ENCODE peak calls at places on chromosomes 3 and 15, in seven cellular contexts. One of them, this sample, is unnamed.
A peak's percentile ranks its signal among the peaks of the same experiment; 100 is the strongest.

GRCh38 chr3:50390523-50391177 is 31.3 kb upstream of the TMEM115 start:
- DNase-seq in transverse colon: peak; percentile 45
- DNase-seq in HepG2: no peak
- DNase-seq in H1: no peak
- DNase-seq in suprapubic skin: no peak
- DNase-seq in stomach: peak; percentile 77
- DNase-seq in GM23338: no peak
- DNase-seq in this sample: peak; percentile 70

GRCh38 chr3:128709506-128710210 is 16.3 kb upstream of the RAB7A start:
- DNase-seq in transverse colon: no peak
- DNase-seq in HepG2: no peak
- DNase-seq in H1: no peak
- DNase-seq in suprapubic skin: no peak
- DNase-seq in stomach: peak; percentile 28
- DNase-seq in GM23338: peak; percentile 44
- DNase-seq in this sample: no peak

GRCh38 chr15:100682468-100682867 is 80.1 kb downstream of the ASB7 start:
- DNase-seq in transverse colon: no peak
- DNase-seq in HepG2: no peak
- DNase-seq in H1: no peak
- DNase-seq in suprapubic skin: no peak
- DNase-seq in stomach: no peak
- DNase-seq in GM23338: no peak
- DNase-seq in this sample: no peak

GRCh38 chr15:63348392-63348791 is 33.3 kb downstream of the CA12 start:
- DNase-seq in transverse colon: peak; percentile 75
- DNase-seq in HepG2: no peak
- DNase-seq in H1: no peak
- DNase-seq in suprapubic skin: no peak
- DNase-seq in stomach: peak; percentile 84
- DNase-seq in GM23338: no peak
- DNase-seq in this sample: peak; percentile 83

GRCh38 chr15:39511915-39512260 is 69.0 kb upstream of the THBS1 start:
- DNase-seq in transverse colon: no peak
- DNase-seq in HepG2: no peak
- DNase-seq in H1: no peak
- DNase-seq in suprapubic skin: no peak
- DNase-seq in stomach: no peak
- DNase-seq in GM23338: no peak
- DNase-seq in this sample: no peak

GRCh38 chr3:38824349-38824748 is 8.3 kb upstream of the SCN10A start:
- DNase-seq in transverse colon: no peak
- DNase-seq in HepG2: no peak
- DNase-seq in H1: no peak
- DNase-seq in suprapubic skin: no peak
- DNase-seq in stomach: no peak
- DNase-seq in GM23338: no peak
- DNase-seq in this sample: no peak

GRCh38 chr3:126277629-126278378 is 79.4 kb downstream of the KLF15 start:
- DNase-seq in transverse colon: no peak
- DNase-seq in HepG2: no peak
- DNase-seq in H1: peak; percentile 42
- DNase-seq in suprapubic skin: no peak
- DNase-seq in stomach: no peak
- DNase-seq in GM23338: no peak
- DNase-seq in this sample: no peak

GRCh38 chr3:156217674-156218352 is 97.4 kb downstream of the KCNAB1 start:
- DNase-seq in transverse colon: no peak
- DNase-seq in HepG2: no peak
- DNase-seq in H1: no peak
- DNase-seq in suprapubic skin: no peak
- DNase-seq in stomach: no peak
- DNase-seq in GM23338: no peak
- DNase-seq in this sample: no peak

GRCh38 chr3:119639494-119640350 is 20.7 kb downstream of the POPDC2 start:
- DNase-seq in transverse colon: no peak
- DNase-seq in HepG2: no peak
- DNase-seq in H1: no peak
- DNase-seq in suprapubic skin: no peak
- DNase-seq in stomach: no peak
- DNase-seq in GM23338: no peak
- DNase-seq in this sample: no peak

GRCh38 chr15:77986891-77987764 is 90.4 kb downstream of the TBC1D2B start:
- DNase-seq in transverse colon: no peak
- DNase-seq in HepG2: no peak
- DNase-seq in H1: no peak
- DNase-seq in suprapubic skin: no peak
- DNase-seq in stomach: no peak
- DNase-seq in GM23338: peak; percentile 55
- DNase-seq in this sample: peak; percentile 61

GRCh38 chr3:177283983-177284382 is 86.7 kb upstream of the TBL1XR1 start:
- DNase-seq in transverse colon: no peak
- DNase-seq in HepG2: no peak
- DNase-seq in H1: no peak
- DNase-seq in suprapubic skin: no peak
- DNase-seq in stomach: no peak
- DNase-seq in GM23338: no peak
- DNase-seq in this sample: no peak

GRCh38 chr15:87142096-87142495 is 1062.4 kb downstream of the AGBL1 start:
- DNase-seq in transverse colon: no peak
- DNase-seq in HepG2: no peak
- DNase-seq in H1: no peak
- DNase-seq in suprapubic skin: no peak
- DNase-seq in stomach: no peak
- DNase-seq in GM23338: no peak
- DNase-seq in this sample: no peak

GRCh38 chr3:123706871-123707270 is 122.0 kb upstream of the HACD2 start:
- DNase-seq in transverse colon: no peak
- DNase-seq in HepG2: no peak
- DNase-seq in H1: no peak
- DNase-seq in suprapubic skin: no peak
- DNase-seq in stomach: no peak
- DNase-seq in GM23338: no peak
- DNase-seq in this sample: no peak

GRCh38 chr15:98442901-98443300 is 205.4 kb upstream of the IGF1R start:
- DNase-seq in transverse colon: no peak
- DNase-seq in HepG2: no peak
- DNase-seq in H1: no peak
- DNase-seq in suprapubic skin: no peak
- DNase-seq in stomach: no peak
- DNase-seq in GM23338: no peak
- DNase-seq in this sample: no peak

GRCh38 chr3:124442463-124442862 is 287.8 kb upstream of the UMPS start:
- DNase-seq in transverse colon: no peak
- DNase-seq in HepG2: no peak
- DNase-seq in H1: no peak
- DNase-seq in suprapubic skin: no peak
- DNase-seq in stomach: no peak
- DNase-seq in GM23338: no peak
- DNase-seq in this sample: no peak

GRCh38 chr15:84797212-84797611 is 19.9 kb upstream of the ALPK3 start:
- DNase-seq in transverse colon: no peak
- DNase-seq in HepG2: no peak
- DNase-seq in H1: no peak
- DNase-seq in suprapubic skin: no peak
- DNase-seq in stomach: no peak
- DNase-seq in GM23338: no peak
- DNase-seq in this sample: no peak

GRCh38 chr3:37703633-37704032 is 158.0 kb upstream of the CTDSPL start:
- DNase-seq in transverse colon: no peak
- DNase-seq in HepG2: no peak
- DNase-seq in H1: no peak
- DNase-seq in suprapubic skin: no peak
- DNase-seq in stomach: no peak
- DNase-seq in GM23338: no peak
- DNase-seq in this sample: no peak

GRCh38 chr3:184953396-184953795 is 141.4 kb downstream of the VPS8 start:
- DNase-seq in transverse colon: no peak
- DNase-seq in HepG2: no peak
- DNase-seq in H1: no peak
- DNase-seq in suprapubic skin: no peak
- DNase-seq in stomach: no peak
- DNase-seq in GM23338: peak; percentile 47
- DNase-seq in this sample: no peak

DNA sequence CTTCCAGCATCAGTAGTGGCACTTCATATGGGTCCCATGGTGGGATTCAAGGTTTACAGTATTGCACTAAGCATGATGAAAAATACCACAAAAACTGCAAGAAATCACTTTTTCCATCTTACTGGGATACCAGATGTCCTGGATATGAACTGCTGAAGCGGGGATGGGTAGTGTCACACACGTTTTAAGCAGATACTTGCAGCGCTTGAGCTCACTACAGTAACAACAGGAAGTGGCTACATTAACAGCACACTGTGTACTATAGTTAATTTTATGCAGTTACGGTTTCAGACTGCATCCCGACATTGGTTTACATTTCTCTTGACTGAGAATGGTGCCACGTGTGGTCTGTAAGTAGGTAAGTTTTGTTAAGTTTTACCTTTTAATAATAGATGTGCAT is 3.5 kb upstream of the ISG20 start:
- DNase-seq in transverse colon: peak; percentile 57
- DNase-seq in HepG2: no peak
- DNase-seq in H1: no peak
- DNase-seq in suprapubic skin: no peak
- DNase-seq in stomach: no peak
- DNase-seq in GM23338: no peak
- DNase-seq in this sample: no peak
- H3K4me1 ChIP-seq in transverse colon: peaks cover 23% of the 10 kb centered on the region
- H3K4me1 ChIP-seq in HepG2: peaks cover 40% of the 10 kb centered on the region
- H3K4me1 ChIP-seq in H1: peaks cover 19% of the 10 kb centered on the region
- H3K4me1 ChIP-seq in suprapubic skin: peaks cover 39% of the 10 kb centered on the region
- H3K4me1 ChIP-seq in stomach: peaks cover 46% of the 10 kb centered on the region
- H3K4me1 ChIP-seq in GM23338: peaks cover 31% of the 10 kb centered on the region
- H3K4me1 ChIP-seq in this sample: peaks cover 17% of the 10 kb centered on the region

DNA sequence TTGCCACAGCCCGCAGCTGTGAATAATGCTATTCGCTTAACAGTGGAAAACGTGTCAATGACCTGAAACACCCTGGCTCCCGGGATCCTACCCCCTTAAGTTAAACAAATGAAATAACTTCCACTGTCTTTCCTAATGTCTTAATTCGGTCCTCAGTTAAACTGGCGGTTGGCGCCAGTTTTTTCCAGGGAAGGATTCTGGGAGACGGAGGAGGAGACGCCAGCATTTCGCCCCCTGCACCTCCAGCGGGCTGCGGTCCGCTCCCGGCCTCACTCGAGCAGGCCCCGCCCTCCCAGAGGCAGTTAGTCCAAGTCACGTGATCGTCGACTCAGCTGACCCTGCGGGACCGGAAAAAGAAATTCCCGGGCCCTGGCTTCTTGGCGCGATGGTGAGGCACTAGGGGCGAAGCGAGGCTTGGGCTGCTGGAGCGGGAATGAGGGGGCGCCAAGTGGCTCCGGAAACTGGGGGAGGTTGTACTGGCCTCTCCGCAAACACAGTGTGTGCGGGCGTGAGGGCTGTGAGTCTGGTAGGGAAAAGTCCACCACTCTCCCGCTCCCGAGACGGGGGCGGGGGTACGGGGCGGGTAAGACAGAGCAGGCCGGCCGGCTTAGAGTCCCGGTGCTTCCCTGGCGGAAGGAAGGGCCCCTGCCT is at the start of gene COMMD4:
- DNase-seq in transverse colon: peak; percentile 96
- DNase-seq in HepG2: peak; percentile 91
- DNase-seq in H1: peak; percentile 95
- DNase-seq in suprapubic skin: peak; percentile 98
- DNase-seq in stomach: peak; percentile 98
- DNase-seq in GM23338: peak; percentile 99
- DNase-seq in this sample: peak; percentile 99
- TF ChIP-seq POLR2AphosphoS5 in transverse colon: peak; percentile 64
- TF ChIP-seq POLR2AphosphoS5 in HepG2: peak; percentile 72
- TF ChIP-seq POLR2AphosphoS5 in H1: peak; percentile 71
- TF ChIP-seq POLR2AphosphoS5 in suprapubic skin: no peak
- TF ChIP-seq POLR2AphosphoS5 in stomach: peak; percentile 59
- TF ChIP-seq POLR2AphosphoS5 in GM23338: peak; percentile 61
- TF ChIP-seq POLR2AphosphoS5 in this sample: peak; percentile 23

DNA sequence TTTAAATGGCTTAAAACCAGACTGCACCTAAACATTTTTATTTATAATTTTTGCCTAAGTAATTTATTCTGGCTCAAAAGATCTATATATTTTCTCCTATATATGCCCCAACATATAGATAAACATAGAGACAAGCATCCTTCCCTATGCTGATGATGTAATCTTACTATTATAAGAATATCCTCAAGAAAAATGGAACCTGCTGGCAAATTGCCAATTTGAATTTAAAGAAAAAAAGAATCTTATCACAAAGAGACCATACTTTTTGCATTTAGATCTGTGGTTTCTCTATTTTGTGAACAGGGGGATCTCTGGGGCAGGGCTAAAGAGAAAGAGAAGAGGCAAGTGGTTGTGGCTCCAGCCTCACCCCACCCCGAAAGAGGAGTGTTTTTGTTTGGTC is 107.2 kb upstream of the CMC1 start:
- DNase-seq in transverse colon: no peak
- DNase-seq in HepG2: no peak
- DNase-seq in H1: no peak
- DNase-seq in suprapubic skin: no peak
- DNase-seq in stomach: no peak
- DNase-seq in GM23338: no peak
- DNase-seq in this sample: no peak
- H3K27ac ChIP-seq in transverse colon: no peak overlapping the region
- H3K27ac ChIP-seq in HepG2: no peak overlapping the region
- H3K27ac ChIP-seq in H1: no peak overlapping the region
- H3K27ac ChIP-seq in suprapubic skin: no peak overlapping the region
- H3K27ac ChIP-seq in stomach: no peak overlapping the region
- H3K27ac ChIP-seq in GM23338: no peak overlapping the region
- H3K27ac ChIP-seq in this sample: no peak overlapping the region

GRCh38 chr3:32502089-32502943 is at the start of gene CMTM6:
- DNase-seq in transverse colon: peak; percentile 87
- DNase-seq in HepG2: peak; percentile 61
- DNase-seq in H1: peak; percentile 78
- DNase-seq in suprapubic skin: peak; percentile 87
- DNase-seq in stomach: peak; percentile 84
- DNase-seq in GM23338: peak; percentile 91
- DNase-seq in this sample: peak; percentile 91
- H3K4me1 ChIP-seq in transverse colon: peaks cover 23% of the 10 kb centered on the region
- H3K4me1 ChIP-seq in HepG2: peaks cover 48% of the 10 kb centered on the region
- H3K4me1 ChIP-seq in H1: peaks cover 3% of the 10 kb centered on the region
- H3K4me1 ChIP-seq in suprapubic skin: peaks cover 9% of the 10 kb centered on the region
- H3K4me1 ChIP-seq in stomach: peaks cover 14% of the 10 kb centered on the region
- H3K4me1 ChIP-seq in GM23338: peaks cover 23% of the 10 kb centered on the region
- H3K4me1 ChIP-seq in this sample: no peaks in the 10 kb centered on the region

DNA sequence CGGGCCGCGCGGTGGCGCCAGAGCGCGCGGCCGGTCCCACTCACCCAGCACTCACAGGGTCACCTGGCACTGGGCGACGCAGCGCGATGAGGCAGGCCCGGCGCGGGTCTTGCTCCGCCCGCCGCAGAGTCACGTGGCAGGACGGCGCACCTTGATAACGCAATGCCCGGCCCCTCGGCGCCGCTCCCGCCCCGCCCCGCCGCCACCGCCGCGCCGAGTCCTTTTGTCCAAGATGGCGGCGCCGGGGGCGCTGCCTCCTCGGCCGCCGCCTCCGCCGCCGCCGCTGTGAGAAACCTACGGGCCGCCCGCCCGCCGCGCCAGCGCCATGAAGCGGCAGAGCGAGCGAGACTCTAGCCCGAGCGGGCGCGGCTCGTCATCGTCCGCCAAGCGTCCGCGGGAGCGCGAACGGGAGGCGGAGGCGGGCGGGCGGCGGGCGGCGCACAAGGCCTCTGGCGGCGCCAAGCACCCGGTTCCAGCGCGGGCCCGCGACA is at the start of gene RBM15B:
- DNase-seq in transverse colon: peak; percentile 98
- DNase-seq in HepG2: peak; percentile 90
- DNase-seq in H1: peak; percentile 98
- DNase-seq in suprapubic skin: peak; percentile 98
- DNase-seq in stomach: peak; percentile 98
- DNase-seq in GM23338: no peak
- DNase-seq in this sample: peak; percentile 99
- TF ChIP-seq POLR2AphosphoS5 in transverse colon: peak; percentile 58
- TF ChIP-seq POLR2AphosphoS5 in HepG2: no peak
- TF ChIP-seq POLR2AphosphoS5 in H1: peak; percentile 79
- TF ChIP-seq POLR2AphosphoS5 in suprapubic skin: no peak
- TF ChIP-seq POLR2AphosphoS5 in stomach: peak; percentile 67
- TF ChIP-seq POLR2AphosphoS5 in GM23338: peak; percentile 78
- TF ChIP-seq POLR2AphosphoS5 in this sample: no peak